ENCODE peak calls at places on chromosome 9, in six cellular contexts. W, C, J, Q, T and O are unnamed samples.

GRCh38 chr9:136085815-136086212 is 9.3 kb downstream of the NACC2 start:
- DNase-seq in W (no peak), C (no peak), J (no peak), Q (no peak), T (peak; percentile 93), O (no peak)

GRCh38 chr9:93533863-93534262 is 42.5 kb upstream of the PHF2 start:
- DNase-seq in W (no peak), C (no peak), J (no peak), Q (no peak), T (no peak), O (no peak)

GRCh38 chr9:126756876-126757415 is 47.9 kb upstream of the ZBTB43 start:
- DNase-seq in W (no peak), C (no peak), J (no peak), Q (no peak), T (no peak), O (no peak)

GRCh38 chr9:6620353-6620752 is 25.2 kb downstream of the GLDC start:
- DNase-seq in W (no peak), C (no peak), J (no peak), Q (no peak), T (no peak), O (no peak)

GRCh38 chr9:106874657-106875056 is 11.7 kb downstream of the ZNF462 start:
- DNase-seq in W (peak; percentile 50), C (no peak), J (no peak), Q (no peak), T (no peak), O (no peak)

GRCh38 chr9:93099551-93100264 is 3.7 kb downstream of the CARD19 start:
- DNase-seq in W (no peak), C (no peak), J (no peak), Q (no peak), T (peak; percentile 67), O (no peak)

GRCh38 chr9:89425921-89426388 is 72.0 kb downstream of the SEMA4D start:
- DNase-seq in W (no peak), C (no peak), J (no peak), Q (no peak), T (no peak), O (no peak)

GRCh38 chr9:71980266-71981018 is 69.0 kb downstream of the C9orf85 start:
- DNase-seq in W (no peak), C (no peak), J (no peak), Q (no peak), T (no peak), O (no peak)

GRCh38 chr9:108603141-108603540 is 252.6 kb downstream of the ACTL7B start:
- DNase-seq in W (no peak), C (no peak), J (no peak), Q (peak; percentile 84), T (no peak), O (no peak)

GRCh38 chr9:126916909-126917308 is 2.3 kb downstream of the RALGPS1 start:
- DNase-seq in W (no peak), C (no peak), J (no peak), Q (no peak), T (no peak), O (no peak)

GRCh38 chr9:123327697-123328100 is 28.3 kb upstream of the CRB2 start:
- DNase-seq in W (no peak), C (no peak), J (no peak), Q (peak; percentile 33), T (no peak), O (no peak)

GRCh38 chr9:4985376-4986266 is 549 bp downstream of the JAK2 start:
- DNase-seq in W (peak; percentile 45), C (peak; percentile 68), J (peak; percentile 48), Q (peak; percentile 26), T (peak; percentile 74), O (peak; percentile 60)

GRCh38 chr9:4494337-4494736 is 4.1 kb downstream of the SLC1A1 start:
- DNase-seq in W (no peak), C (no peak), J (no peak), Q (no peak), T (no peak), O (no peak)

GRCh38 chr9:72038890-72039410 is 21.5 kb downstream of the C9orf57 start:
- DNase-seq in W (peak; percentile 69), C (peak; percentile 62), J (peak; percentile 81), Q (peak; percentile 80), T (peak; percentile 84), O (peak; percentile 78)

GRCh38 chr9:68575821-68576220 is 35.1 kb upstream of the TMEM252 start:
- DNase-seq in W (no peak), C (no peak), J (no peak), Q (no peak), T (no peak), O (no peak)

GRCh38 chr9:14433841-14434511 is 120.0 kb upstream of the NFIB start:
- DNase-seq in W (peak; percentile 69), C (no peak), J (peak; percentile 49), Q (no peak), T (no peak), O (peak; percentile 23)

GRCh38 chr9:77883846-77884771 is 147.5 kb downstream of the GNAQ start:
- DNase-seq in W (peak; percentile 36), C (no peak), J (no peak), Q (no peak), T (no peak), O (no peak)

GRCh38 chr9:85716031-85716877 is 25.5 kb downstream of the AGTPBP1 start:
- DNase-seq in W (no peak), C (peak; percentile 42), J (no peak), Q (no peak), T (no peak), O (peak; percentile 46)

GRCh38 chr9:90836396-90837080 is 34.9 kb downstream of the SYK start:
- DNase-seq in W (no peak), C (no peak), J (no peak), Q (no peak), T (no peak), O (no peak)

GRCh38 chr9:110936719-110937452 is 101.4 kb downstream of the LPAR1 start:
- DNase-seq in W (peak; percentile 87), C (no peak), J (no peak), Q (no peak), T (no peak), O (no peak)

GRCh38 chr9:97572892-97573365 is 60.2 kb downstream of the TSTD2 start:
- DNase-seq in W (no peak), C (no peak), J (no peak), Q (no peak), T (no peak), O (no peak)

GRCh38 chr9:112970939-112971338 is 41.1 kb downstream of the ZNF883 start:
- DNase-seq in W (no peak), C (no peak), J (no peak), Q (no peak), T (no peak), O (no peak)

DNA sequence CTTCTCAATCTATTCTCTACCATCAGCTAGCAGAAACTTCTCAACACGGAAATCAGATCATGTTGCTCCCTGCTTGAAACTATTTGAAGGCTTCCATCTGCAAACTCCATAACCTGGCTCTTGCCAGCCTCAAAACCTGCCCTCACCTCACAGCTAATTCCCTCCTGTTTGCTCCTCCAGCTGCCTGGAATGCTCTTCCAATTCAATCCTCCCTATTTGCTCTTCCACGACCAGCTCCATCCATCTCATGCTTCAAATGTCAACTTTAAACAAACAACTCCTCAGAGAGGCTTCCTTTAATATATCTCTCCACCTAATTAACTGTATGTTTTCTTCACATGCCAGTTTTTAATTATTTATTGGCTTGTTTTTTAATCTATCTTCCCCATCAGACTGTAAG is 1.5 kb downstream of the PLAA start:
- DNase-seq in W (no peak), C (no peak), J (no peak), Q (no peak), T (no peak), O (no peak)
- TF ChIP-seq CTCF in W (no peak), C (no peak), J (no peak), Q (no peak), T (no peak), O (no peak)

GRCh38 chr9:124449381-124450151 is 685 bp upstream of the ADGRD2 start:
- DNase-seq in W (no peak), C (no peak), J (no peak), Q (no peak), T (no peak), O (no peak)

GRCh38 chr9:124452326-124452725 is 2.1 kb downstream of the ADGRD2 start:
- DNase-seq in W (no peak), C (no peak), J (no peak), Q (no peak), T (peak; percentile 46), O (no peak)

GRCh38 chr9:124448019-124448418 is 2.2 kb upstream of the ADGRD2 start:
- DNase-seq in W (no peak), C (no peak), J (no peak), Q (no peak), T (no peak), O (no peak)

GRCh38 chr9:124450931-124451661 is 845 bp downstream of the ADGRD2 start:
- DNase-seq in W (no peak), C (no peak), J (no peak), Q (no peak), T (no peak), O (no peak)

DNA sequence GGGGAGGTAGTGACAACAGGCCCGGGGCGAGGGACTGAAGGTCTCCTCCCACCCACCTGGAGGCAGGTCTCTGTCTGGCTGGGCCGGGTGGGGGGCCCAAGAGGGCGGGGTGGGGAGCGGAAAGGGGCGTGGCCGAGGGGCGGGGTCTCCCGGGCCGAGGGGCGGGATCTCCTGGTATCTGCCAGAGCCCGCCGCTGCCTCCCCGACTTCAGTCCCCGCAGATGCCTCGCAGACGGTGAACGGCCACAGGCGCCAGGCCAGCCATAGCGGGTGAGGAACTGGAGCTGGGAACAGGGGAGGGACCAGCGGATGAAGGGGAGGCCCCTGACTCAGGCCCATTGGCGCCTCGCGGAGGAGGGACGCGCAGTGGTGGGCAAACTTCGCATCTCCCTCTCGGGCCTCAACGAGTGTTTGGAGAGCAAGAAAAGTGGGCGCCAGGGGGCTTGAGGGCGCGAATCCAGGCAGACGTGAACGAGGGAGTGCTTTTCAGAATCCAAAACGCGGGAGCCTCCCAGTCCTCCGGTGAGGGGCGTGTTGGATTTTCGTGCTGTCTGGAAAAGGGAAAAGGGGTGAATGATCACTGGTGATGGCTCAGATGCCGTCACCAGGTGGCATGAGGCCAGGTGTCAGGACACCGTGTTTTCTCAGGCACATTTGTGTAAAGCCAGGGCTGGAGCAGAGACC is at the start of gene ADGRD2:
- DNase-seq in W (peak; percentile 4), C (no peak), J (peak; percentile 37), Q (no peak), T (no peak), O (no peak)
- H3K4me3 ChIP-seq in W (no peak within 1 kb of the TSS), C (no peak within 1 kb of the TSS), J (no peak within 1 kb of the TSS), Q (no peak within 1 kb of the TSS), T (peak within 1 kb of the TSS; percentile 1), O (no peak within 1 kb of the TSS)

DNA sequence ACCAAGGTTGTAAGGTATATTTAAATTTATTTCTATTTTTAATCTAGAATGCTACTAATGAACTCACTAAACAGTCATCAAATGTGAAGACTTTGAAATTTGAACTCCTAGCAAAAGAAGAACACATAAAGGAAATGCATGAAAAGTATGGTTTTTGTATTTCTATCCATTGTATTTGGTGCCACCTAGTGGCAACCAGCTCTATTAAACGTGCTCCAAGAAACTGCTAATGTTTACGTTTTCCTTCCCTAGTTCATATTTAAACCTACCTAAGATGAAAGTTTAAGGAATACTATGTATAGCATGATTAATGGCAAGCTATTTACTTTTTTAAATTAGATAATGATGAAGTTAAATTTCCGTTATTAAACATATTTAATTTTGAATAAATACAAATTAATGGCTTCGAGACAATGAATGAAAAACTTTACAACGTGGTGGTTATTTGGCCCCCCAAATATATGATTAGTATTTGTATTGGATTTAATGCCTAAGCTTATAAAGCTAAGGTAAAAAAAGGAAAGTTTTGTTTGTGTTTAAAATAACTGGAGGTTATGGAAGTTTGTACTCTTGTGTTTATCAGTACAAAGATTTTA is 115.9 kb upstream of the SH3GL2 start:
- DNase-seq in W (peak; percentile 78), C (peak; percentile 2), J (peak; percentile 14), Q (peak; percentile 26), T (no peak), O (peak; percentile 52)
- TF ChIP-seq CTCF in W (peak; percentile 83), C (no peak), J (peak; percentile 78), Q (no peak), T (peak; percentile 61), O (peak; percentile 55)

GRCh38 chr9:22056402-22056801 is 47.3 kb upstream of the CDKN2B start:
- DNase-seq in W (no peak), C (no peak), J (no peak), Q (no peak), T (no peak), O (peak; percentile 11)
- H3K4me3 ChIP-seq in W (no peak overlapping the region), C (no peak overlapping the region), J (no peak overlapping the region), Q (no peak overlapping the region), T (no peak overlapping the region), O (no peak overlapping the region)